ENCODE peak calls at places on chromosome 5, in six cellular contexts. One of them, this sample, is unnamed.
A peak's percentile ranks its signal among the peaks of the same experiment; 100 is the strongest.

GRCh38 chr5:86866036-86866435 is 248.3 kb downstream of the COX7C start:
- DNase-seq in fibroblast of lung: no peak
- DNase-seq in heart left ventricle: no peak
- DNase-seq in CD8-positive, alpha-beta memory T cell: no peak
- DNase-seq in HCT116: no peak
- DNase-seq in cardiac muscle cell: no peak
- DNase-seq in this sample: no peak

GRCh38 chr5:120152472-120152871 is 311.6 kb upstream of the PRR16 start:
- DNase-seq in fibroblast of lung: peak; percentile 92
- DNase-seq in heart left ventricle: no peak
- DNase-seq in CD8-positive, alpha-beta memory T cell: no peak
- DNase-seq in HCT116: no peak
- DNase-seq in cardiac muscle cell: peak; percentile 80
- DNase-seq in this sample: no peak

GRCh38 chr5:57784106-57784505 is 301.5 kb upstream of the ACTBL2 start:
- DNase-seq in fibroblast of lung: peak; percentile 40
- DNase-seq in heart left ventricle: no peak
- DNase-seq in CD8-positive, alpha-beta memory T cell: no peak
- DNase-seq in HCT116: no peak
- DNase-seq in cardiac muscle cell: peak; percentile 49
- DNase-seq in this sample: no peak

GRCh38 chr5:74570250-74570649 is 70.3 kb downstream of the ENC1 start:
- DNase-seq in fibroblast of lung: no peak
- DNase-seq in heart left ventricle: no peak
- DNase-seq in CD8-positive, alpha-beta memory T cell: no peak
- DNase-seq in HCT116: no peak
- DNase-seq in cardiac muscle cell: no peak
- DNase-seq in this sample: no peak

GRCh38 chr5:172280937-172281336 is 2.6 kb downstream of the UBTD2 start:
- DNase-seq in fibroblast of lung: peak; percentile 54
- DNase-seq in heart left ventricle: no peak
- DNase-seq in CD8-positive, alpha-beta memory T cell: no peak
- DNase-seq in HCT116: no peak
- DNase-seq in cardiac muscle cell: no peak
- DNase-seq in this sample: no peak

GRCh38 chr5:173778784-173779304 is 109.3 kb upstream of the CPEB4 start:
- DNase-seq in fibroblast of lung: no peak
- DNase-seq in heart left ventricle: no peak
- DNase-seq in CD8-positive, alpha-beta memory T cell: no peak
- DNase-seq in HCT116: no peak
- DNase-seq in cardiac muscle cell: no peak
- DNase-seq in this sample: no peak

GRCh38 chr5:81207009-81207408 is 26.1 kb upstream of the CKMT2 start:
- DNase-seq in fibroblast of lung: no peak
- DNase-seq in heart left ventricle: no peak
- DNase-seq in CD8-positive, alpha-beta memory T cell: no peak
- DNase-seq in HCT116: no peak
- DNase-seq in cardiac muscle cell: peak; percentile 25
- DNase-seq in this sample: no peak

GRCh38 chr5:15645376-15645775 is 145.4 kb downstream of the FBXL7 start:
- DNase-seq in fibroblast of lung: peak; percentile 50
- DNase-seq in heart left ventricle: no peak
- DNase-seq in CD8-positive, alpha-beta memory T cell: no peak
- DNase-seq in HCT116: no peak
- DNase-seq in cardiac muscle cell: peak; percentile 22
- DNase-seq in this sample: no peak

GRCh38 chr5:169415948-169416347 is 115.0 kb upstream of the SLIT3 start:
- DNase-seq in fibroblast of lung: no peak
- DNase-seq in heart left ventricle: no peak
- DNase-seq in CD8-positive, alpha-beta memory T cell: no peak
- DNase-seq in HCT116: no peak
- DNase-seq in cardiac muscle cell: no peak
- DNase-seq in this sample: no peak

GRCh38 chr5:171797563-171797962 is 11.9 kb downstream of the SMIM23 start:
- DNase-seq in fibroblast of lung: no peak
- DNase-seq in heart left ventricle: no peak
- DNase-seq in CD8-positive, alpha-beta memory T cell: no peak
- DNase-seq in HCT116: no peak
- DNase-seq in cardiac muscle cell: no peak
- DNase-seq in this sample: no peak

GRCh38 chr5:94916619-94917018 is 298.1 kb downstream of the SLF1 start:
- DNase-seq in fibroblast of lung: no peak
- DNase-seq in heart left ventricle: no peak
- DNase-seq in CD8-positive, alpha-beta memory T cell: no peak
- DNase-seq in HCT116: no peak
- DNase-seq in cardiac muscle cell: no peak
- DNase-seq in this sample: no peak

GRCh38 chr5:57493034-57493433 is 10.4 kb upstream of the ACTBL2 start:
- DNase-seq in fibroblast of lung: peak; percentile 66
- DNase-seq in heart left ventricle: no peak
- DNase-seq in CD8-positive, alpha-beta memory T cell: no peak
- DNase-seq in HCT116: no peak
- DNase-seq in cardiac muscle cell: peak; percentile 28
- DNase-seq in this sample: no peak

GRCh38 chr5:96595300-96596090 is 66.7 kb upstream of the CAST start:
- DNase-seq in fibroblast of lung: no peak
- DNase-seq in heart left ventricle: no peak
- DNase-seq in CD8-positive, alpha-beta memory T cell: no peak
- DNase-seq in HCT116: no peak
- DNase-seq in cardiac muscle cell: peak; percentile 21
- DNase-seq in this sample: no peak

GRCh38 chr5:34838785-34839714 is at the start of gene TTC23L:
- DNase-seq in fibroblast of lung: peak; percentile 84
- DNase-seq in heart left ventricle: peak; percentile 89
- DNase-seq in CD8-positive, alpha-beta memory T cell: peak; percentile 82
- DNase-seq in HCT116: peak; percentile 60
- DNase-seq in cardiac muscle cell: peak; percentile 88
- DNase-seq in this sample: peak; percentile 96
- H3K27ac ChIP-seq in fibroblast of lung: peak within 1 kb of the TSS; percentile 52
- H3K27ac ChIP-seq in heart left ventricle: peak within 1 kb of the TSS; percentile 64
- H3K27ac ChIP-seq in CD8-positive, alpha-beta memory T cell: peak within 1 kb of the TSS; percentile 50
- H3K27ac ChIP-seq in HCT116: peak within 1 kb of the TSS; percentile 58
- H3K27ac ChIP-seq in cardiac muscle cell: peak within 1 kb of the TSS; percentile 13
- H3K27ac ChIP-seq in this sample: peak within 1 kb of the TSS; percentile 78

DNA sequence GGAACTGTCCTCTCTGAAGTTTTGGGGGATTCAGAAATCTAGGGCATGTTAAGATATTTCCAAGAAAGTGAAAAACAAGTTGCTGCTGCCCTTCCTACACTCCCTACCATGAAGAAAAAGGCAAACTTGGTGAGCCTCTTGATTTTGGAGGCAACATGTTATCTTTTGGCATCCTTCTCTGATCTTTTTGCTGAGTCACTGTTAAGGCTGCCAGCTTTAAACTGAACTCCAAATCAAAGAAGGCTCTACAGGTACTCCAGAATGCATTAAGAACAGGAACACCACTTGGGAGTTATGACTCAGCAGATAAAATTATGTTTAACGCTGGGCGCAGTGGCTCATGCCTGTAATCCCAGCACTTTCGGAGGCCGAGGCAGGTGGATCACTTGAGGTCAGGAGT is 24.0 kb downstream of the PCDHB15 start:
- DNase-seq in fibroblast of lung: no peak
- DNase-seq in heart left ventricle: no peak
- DNase-seq in CD8-positive, alpha-beta memory T cell: no peak
- DNase-seq in HCT116: no peak
- DNase-seq in cardiac muscle cell: no peak
- DNase-seq in this sample: no peak
- H3K9me3 ChIP-seq in fibroblast of lung: no peaks in the 10 kb centered on the region
- H3K9me3 ChIP-seq in heart left ventricle: peaks cover 99% of the 10 kb centered on the region
- H3K9me3 ChIP-seq in CD8-positive, alpha-beta memory T cell: peaks cover 36% of the 10 kb centered on the region
- H3K9me3 ChIP-seq in HCT116: peaks cover 10% of the 10 kb centered on the region
- H3K9me3 ChIP-seq in cardiac muscle cell: peaks cover 3% of the 10 kb centered on the region
- H3K9me3 ChIP-seq in this sample: peaks cover 95% of the 10 kb centered on the region

GRCh38 chr5:69451941-69452652 is 37.2 kb downstream of the MARVELD2 start:
- DNase-seq in fibroblast of lung: no peak
- DNase-seq in heart left ventricle: no peak
- DNase-seq in CD8-positive, alpha-beta memory T cell: no peak
- DNase-seq in HCT116: no peak
- DNase-seq in cardiac muscle cell: no peak
- DNase-seq in this sample: no peak

GRCh38 chr5:69450116-69450515 is 35.2 kb downstream of the MARVELD2 start:
- DNase-seq in fibroblast of lung: peak; percentile 97
- DNase-seq in heart left ventricle: no peak
- DNase-seq in CD8-positive, alpha-beta memory T cell: no peak
- DNase-seq in HCT116: peak; percentile 42
- DNase-seq in cardiac muscle cell: peak; percentile 65
- DNase-seq in this sample: no peak

GRCh38 chr5:69449511-69449910 is 34.6 kb downstream of the MARVELD2 start:
- DNase-seq in fibroblast of lung: no peak
- DNase-seq in heart left ventricle: no peak
- DNase-seq in CD8-positive, alpha-beta memory T cell: no peak
- DNase-seq in HCT116: no peak
- DNase-seq in cardiac muscle cell: no peak
- DNase-seq in this sample: no peak

GRCh38 chr5:69454460-69455249 is 37.9 kb upstream of the OCLN start:
- DNase-seq in fibroblast of lung: no peak
- DNase-seq in heart left ventricle: no peak
- DNase-seq in CD8-positive, alpha-beta memory T cell: no peak
- DNase-seq in HCT116: no peak
- DNase-seq in cardiac muscle cell: no peak
- DNase-seq in this sample: no peak
- H3K27ac ChIP-seq in fibroblast of lung: no peak overlapping the region
- H3K27ac ChIP-seq in heart left ventricle: no peak overlapping the region
- H3K27ac ChIP-seq in CD8-positive, alpha-beta memory T cell: no peak overlapping the region
- H3K27ac ChIP-seq in HCT116: no peak overlapping the region
- H3K27ac ChIP-seq in cardiac muscle cell: no peak overlapping the region
- H3K27ac ChIP-seq in this sample: no peak overlapping the region

DNA sequence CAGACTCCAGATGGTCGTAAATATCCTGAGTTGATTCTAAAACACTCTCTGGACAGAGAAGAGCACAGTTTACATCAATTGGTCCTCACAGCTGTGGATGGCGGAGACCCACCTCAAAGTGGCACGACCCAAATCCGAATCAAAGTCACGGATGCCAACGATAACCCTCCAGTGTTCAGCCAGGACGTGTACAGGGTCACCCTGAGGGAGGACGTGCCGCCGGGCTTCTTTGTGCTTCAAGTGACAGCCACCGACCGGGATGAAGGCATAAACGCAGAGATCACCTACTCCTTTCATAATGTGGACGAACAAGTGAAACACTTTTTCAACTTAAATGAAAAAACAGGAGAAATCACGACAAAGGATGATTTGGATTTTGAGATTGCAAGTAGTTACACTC is 891 bp downstream of the PCDHGB2 start:
- DNase-seq in fibroblast of lung: no peak
- DNase-seq in heart left ventricle: no peak
- DNase-seq in CD8-positive, alpha-beta memory T cell: no peak
- DNase-seq in HCT116: no peak
- DNase-seq in cardiac muscle cell: no peak
- DNase-seq in this sample: no peak
- H3K9me3 ChIP-seq in fibroblast of lung: peaks cover 5% of the 10 kb centered on the region
- H3K9me3 ChIP-seq in heart left ventricle: peaks cover 91% of the 10 kb centered on the region
- H3K9me3 ChIP-seq in CD8-positive, alpha-beta memory T cell: peaks cover 13% of the 10 kb centered on the region
- H3K9me3 ChIP-seq in HCT116: peaks cover 5% of the 10 kb centered on the region
- H3K9me3 ChIP-seq in cardiac muscle cell: peaks cover 3% of the 10 kb centered on the region
- H3K9me3 ChIP-seq in this sample: peaks cover 27% of the 10 kb centered on the region

DNA sequence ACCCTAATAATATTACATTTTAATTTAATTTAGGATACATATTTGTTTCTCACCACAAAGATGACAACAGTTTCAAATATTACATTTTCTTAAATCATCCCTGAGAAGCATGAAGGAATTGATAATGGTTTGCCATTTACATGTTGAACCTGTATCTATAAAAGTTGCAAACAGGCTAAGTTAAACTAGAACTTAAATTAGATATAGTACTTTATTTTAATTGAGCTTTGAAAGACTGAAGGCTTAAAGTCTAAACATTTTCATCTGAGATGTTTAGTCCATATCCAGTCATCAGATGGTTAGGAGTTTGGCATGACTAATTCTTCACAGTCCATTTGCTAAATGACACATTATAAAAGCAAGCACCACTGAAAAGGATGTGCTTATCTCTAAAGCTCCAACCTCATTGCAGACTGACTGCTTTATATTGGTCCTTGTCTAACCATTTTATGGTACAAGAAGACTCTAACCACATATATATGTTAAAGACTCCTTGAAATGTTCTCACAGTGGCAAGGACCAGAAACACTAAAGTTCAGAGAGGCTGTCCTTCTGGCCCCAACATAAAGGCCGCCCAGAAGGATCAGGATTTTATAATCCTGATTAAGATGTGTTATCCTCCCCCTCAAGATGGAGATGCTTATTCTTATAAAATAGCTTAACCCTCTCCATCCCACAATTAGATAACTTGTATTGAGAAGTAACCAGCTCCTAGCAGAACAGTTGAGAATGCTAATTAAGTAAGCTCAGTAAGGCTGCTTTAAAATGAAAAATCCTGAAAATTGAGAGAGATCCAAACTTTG is 25.8 kb downstream of the WNT8A start:
- DNase-seq in fibroblast of lung: peak; percentile 55
- DNase-seq in heart left ventricle: no peak
- DNase-seq in CD8-positive, alpha-beta memory T cell: no peak
- DNase-seq in HCT116: no peak
- DNase-seq in cardiac muscle cell: no peak
- DNase-seq in this sample: no peak
- H3K27ac ChIP-seq in fibroblast of lung: no peak overlapping the region
- H3K27ac ChIP-seq in heart left ventricle: no peak overlapping the region
- H3K27ac ChIP-seq in CD8-positive, alpha-beta memory T cell: no peak overlapping the region
- H3K27ac ChIP-seq in HCT116: no peak overlapping the region
- H3K27ac ChIP-seq in cardiac muscle cell: no peak overlapping the region
- H3K27ac ChIP-seq in this sample: no peak overlapping the region

GRCh38 chr5:178981381-178981780 is 13.7 kb downstream of the GRM6 start:
- DNase-seq in fibroblast of lung: no peak
- DNase-seq in heart left ventricle: no peak
- DNase-seq in CD8-positive, alpha-beta memory T cell: no peak
- DNase-seq in HCT116: no peak
- DNase-seq in cardiac muscle cell: no peak
- DNase-seq in this sample: no peak
- H3K9me3 ChIP-seq in fibroblast of lung: no peaks in the 10 kb centered on the region
- H3K9me3 ChIP-seq in heart left ventricle: peaks cover 77% of the 10 kb centered on the region
- H3K9me3 ChIP-seq in CD8-positive, alpha-beta memory T cell: no peaks in the 10 kb centered on the region
- H3K9me3 ChIP-seq in HCT116: peaks cover 4% of the 10 kb centered on the region
- H3K9me3 ChIP-seq in cardiac muscle cell: no peaks in the 10 kb centered on the region
- H3K9me3 ChIP-seq in this sample: peaks cover 17% of the 10 kb centered on the region

GRCh38 chr5:143033535-143034260 is 263.5 kb downstream of the ARHGAP26 start:
- DNase-seq in fibroblast of lung: peak; percentile 98
- DNase-seq in heart left ventricle: no peak
- DNase-seq in CD8-positive, alpha-beta memory T cell: no peak
- DNase-seq in HCT116: peak; percentile 80
- DNase-seq in cardiac muscle cell: peak; percentile 86
- DNase-seq in this sample: no peak
- H3K27ac ChIP-seq in fibroblast of lung: no peak overlapping the region
- H3K27ac ChIP-seq in heart left ventricle: no peak overlapping the region
- H3K27ac ChIP-seq in CD8-positive, alpha-beta memory T cell: no peak overlapping the region
- H3K27ac ChIP-seq in HCT116: peak overlapping the region; percentile 23
- H3K27ac ChIP-seq in cardiac muscle cell: no peak overlapping the region
- H3K27ac ChIP-seq in this sample: no peak overlapping the region

DNA sequence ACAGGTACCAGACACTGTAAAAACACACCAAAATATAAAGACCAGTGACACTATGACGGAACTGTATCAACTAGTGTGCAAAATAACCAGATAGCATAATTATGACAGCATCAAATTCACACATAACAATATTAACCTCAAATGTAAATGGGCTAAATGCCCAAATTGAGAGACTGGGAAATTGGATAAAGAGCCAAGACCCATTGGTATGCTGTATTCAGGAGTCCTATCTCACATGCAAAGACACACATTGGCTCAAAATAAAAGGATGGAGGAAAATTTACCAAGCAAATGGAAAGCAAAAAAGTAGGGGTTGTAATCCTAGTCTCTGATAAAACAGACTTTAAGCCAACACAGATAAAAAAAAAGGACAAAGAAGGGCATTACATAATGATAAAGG is 416.3 kb upstream of the ZNF608 start:
- DNase-seq in fibroblast of lung: no peak
- DNase-seq in heart left ventricle: no peak
- DNase-seq in CD8-positive, alpha-beta memory T cell: no peak
- DNase-seq in HCT116: no peak
- DNase-seq in cardiac muscle cell: no peak
- DNase-seq in this sample: no peak
- H3K9me3 ChIP-seq in fibroblast of lung: no peaks in the 10 kb centered on the region
- H3K9me3 ChIP-seq in heart left ventricle: peaks cover 44% of the 10 kb centered on the region
- H3K9me3 ChIP-seq in CD8-positive, alpha-beta memory T cell: no peaks in the 10 kb centered on the region
- H3K9me3 ChIP-seq in HCT116: no peaks in the 10 kb centered on the region
- H3K9me3 ChIP-seq in cardiac muscle cell: no peaks in the 10 kb centered on the region
- H3K9me3 ChIP-seq in this sample: no peaks in the 10 kb centered on the region